ENCODE peak calls at places on chromosomes 4 and X, in four cellular contexts. H, J, A and X are unnamed samples.

GRCh38 chrX:2632533-2633504 is 58.3 kb upstream of the CD99 start:
- DNase-seq in H (no peak), J (no peak), A (no peak), X (no peak)

GRCh38 chr4:16884673-16885460 is 13.6 kb downstream of the LDB2 start:
- DNase-seq in H (no peak), J (no peak), A (no peak), X (no peak)

GRCh38 chr4:71863457-71863856 is 79.6 kb upstream of the GC start:
- DNase-seq in H (no peak), J (no peak), A (no peak), X (no peak)

GRCh38 chr4:6820695-6821094 is 38.2 kb downstream of the KIAA0232 start:
- DNase-seq in H (no peak), J (no peak), A (no peak), X (no peak)

GRCh38 chrX:142204522-142205433 is at the start of gene MAGEC2:
- DNase-seq in H (no peak), J (no peak), A (no peak), X (no peak)

GRCh38 chr4:6258741-6259140 is 10.9 kb upstream of the WFS1 start:
- DNase-seq in H (no peak), J (no peak), A (no peak), X (no peak)

GRCh38 chr4:81844717-81845116 is 373.0 kb upstream of the RASGEF1B start:
- DNase-seq in H (peak; percentile 48), J (peak; percentile 79), A (peak; percentile 79), X (peak; percentile 70)

GRCh38 chr4:183264614-183265013 is 55.5 kb downstream of the CLDN22 start:
- DNase-seq in H (no peak), J (no peak), A (no peak), X (no peak)

GRCh38 chr4:71713611-71714203 is 70.2 kb downstream of the GC start:
- DNase-seq in H (peak; percentile 7), J (no peak), A (peak; percentile 33), X (no peak)

GRCh38 chr4:797066-797465 is 28.9 kb downstream of the CPLX1 start:
- DNase-seq in H (no peak), J (no peak), A (no peak), X (no peak)

GRCh38 chr4:113153529-113154101 is 104.2 kb downstream of the ANK2 start:
- DNase-seq in H (no peak), J (no peak), A (peak; percentile 68), X (no peak)

GRCh38 chr4:184472540-184473264 is 1.6 kb downstream of the IRF2 start:
- DNase-seq in H (peak; percentile 73), J (peak; percentile 72), A (no peak), X (no peak)

GRCh38 chr4:2246384-2247127 is 4.6 kb upstream of the HAUS3 start:
- DNase-seq in H (peak; percentile 11), J (no peak), A (no peak), X (no peak)

GRCh38 chrX:47215291-47215900 is 3.1 kb upstream of the CDK16 start:
- DNase-seq in H (no peak), J (no peak), A (no peak), X (no peak)

GRCh38 chr4:23986270-23986669 is 96.4 kb upstream of the PPARGC1A start:
- DNase-seq in H (no peak), J (no peak), A (no peak), X (no peak)

GRCh38 chr4:48483777-48484493 is 792 bp downstream of the SLC10A4 start:
- DNase-seq in H (no peak), J (peak; percentile 41), A (no peak), X (no peak)

GRCh38 chr4:88752754-88753153 is 55.1 kb upstream of the NAP1L5 start:
- DNase-seq in H (no peak), J (no peak), A (no peak), X (no peak)

GRCh38 chr4:169372791-169373190 is 102.0 kb upstream of the SH3RF1 start:
- DNase-seq in H (no peak), J (no peak), A (no peak), X (no peak)

GRCh38 chrX:17697191-17697590 is 40.1 kb upstream of the SCML1 start:
- DNase-seq in H (no peak), J (no peak), A (no peak), X (no peak)

GRCh38 chr4:144374065-144374464 is 233.5 kb upstream of the GYPA start:
- DNase-seq in H (peak; percentile 9), J (no peak), A (no peak), X (no peak)

GRCh38 chr4:118869808-118870342 is 18.8 kb upstream of the SYNPO2 start:
- DNase-seq in H (no peak), J (no peak), A (no peak), X (no peak)

GRCh38 chr4:77418333-77418732 is 187.3 kb upstream of the CXCL13 start:
- DNase-seq in H (peak; percentile 10), J (no peak), A (peak; percentile 3), X (no peak)

GRCh38 chrX:108165349-108166111 is 74.0 kb downstream of the ATG4A start:
- DNase-seq in H (no peak), J (peak; percentile 19), A (peak; percentile 34), X (no peak)

GRCh38 chr4:2245787-2246275 is 3.9 kb upstream of the HAUS3 start:
- DNase-seq in H (peak; percentile 9), J (no peak), A (no peak), X (no peak)

GRCh38 chr4:5036239-5036638 is 15.0 kb upstream of the STK32B start:
- DNase-seq in H (no peak), J (no peak), A (no peak), X (peak; percentile 30)

GRCh38 chr4:158946825-158947224 is 156.1 kb upstream of the RAPGEF2 start:
- DNase-seq in H (no peak), J (no peak), A (no peak), X (no peak)

GRCh38 chr4:8547108-8547911 is 32.9 kb upstream of the GPR78 start:
- DNase-seq in H (peak; percentile 75), J (peak; percentile 36), A (no peak), X (no peak)

GRCh38 chrX:34197946-34198345 is 65.8 kb upstream of the FAM47A start:
- DNase-seq in H (no peak), J (no peak), A (no peak), X (no peak)

GRCh38 chr4:2320152-2320551 is 58.2 kb upstream of the MXD4 start:
- DNase-seq in H (no peak), J (no peak), A (no peak), X (no peak)

GRCh38 chr4:169342906-169343560 is 72.3 kb upstream of the SH3RF1 start:
- DNase-seq in H (no peak), J (no peak), A (no peak), X (no peak)

GRCh38 chr4:54509057-54509456 is 148.7 kb upstream of the KIT start:
- DNase-seq in H (no peak), J (no peak), A (no peak), X (no peak)

GRCh38 chr4:89121711-89122387 is 10.5 kb downstream of the TIGD2 start:
- DNase-seq in H (no peak), J (no peak), A (no peak), X (no peak)

GRCh38 chrX:44332437-44332836 is 11.0 kb downstream of the EFHC2 start:
- DNase-seq in H (no peak), J (no peak), A (no peak), X (no peak)

GRCh38 chr4:117983541-117984451 is 50.5 kb upstream of the NDST3 start:
- DNase-seq in H (no peak), J (no peak), A (no peak), X (peak; percentile 24)

GRCh38 chrX:129717902-129718301 is 20.9 kb upstream of the XPNPEP2 start:
- DNase-seq in H (no peak), J (no peak), A (no peak), X (no peak)

GRCh38 chr4:81913427-81913878 is 441.7 kb upstream of the RASGEF1B start:
- DNase-seq in H (peak; percentile 34), J (peak; percentile 79), A (peak; percentile 47), X (peak; percentile 36)